ENCODE peak calls at places on chromosomes 11 and 22, in five cellular contexts. Y is K562, L is astrocyte of the cerebellum, N is AG04449, M is endodermal cell. V is an unnamed sample.

GRCh38 chr22:26624788-26625187 is 3.0 kb downstream of the CRYBA4 start:
- DNase-seq in Y (no peak), L (no peak), N (no peak), M (no peak), V (no peak)

GRCh38 chr11:18310800-18311340 is 11.1 kb downstream of the HPS5 start:
- DNase-seq in Y (no peak), L (peak; percentile 54), N (no peak), M (no peak), V (peak; percentile 16)

GRCh38 chr11:2084721-2085120 is 54.5 kb downstream of the IGF2 start:
- DNase-seq in Y (no peak), L (no peak), N (no peak), M (no peak), V (no peak)

GRCh38 chr11:131491503-131491902 is 121.1 kb downstream of the NTM start:
- DNase-seq in Y (no peak), L (no peak), N (peak; percentile 0), M (no peak), V (no peak)

GRCh38 chr11:69587454-69588081 is 53.4 kb upstream of the CCND1 start:
- DNase-seq in Y (peak; percentile 8), L (no peak), N (no peak), M (no peak), V (no peak)

GRCh38 chr22:47681766-47682165 is 919.3 kb downstream of the TBC1D22A start:
- DNase-seq in Y (no peak), L (no peak), N (no peak), M (no peak), V (no peak)

GRCh38 chr11:11779975-11780374 is 61.8 kb upstream of the USP47 start:
- DNase-seq in Y (no peak), L (no peak), N (no peak), M (no peak), V (no peak)

GRCh38 chr11:60978546-60979380 is 7.3 kb downstream of the CD6 start:
- DNase-seq in Y (no peak), L (no peak), N (no peak), M (peak; percentile 31), V (peak; percentile 43)

GRCh38 chr22:20550057-20550817 is 42.8 kb downstream of the MED15 start:
- DNase-seq in Y (no peak), L (no peak), N (no peak), M (no peak), V (no peak)
- H3K4me3 ChIP-seq in Y (no peak overlapping the region), L (no peak overlapping the region), N (no peak overlapping the region), M (no peak overlapping the region), V (no peak overlapping the region)

DNA sequence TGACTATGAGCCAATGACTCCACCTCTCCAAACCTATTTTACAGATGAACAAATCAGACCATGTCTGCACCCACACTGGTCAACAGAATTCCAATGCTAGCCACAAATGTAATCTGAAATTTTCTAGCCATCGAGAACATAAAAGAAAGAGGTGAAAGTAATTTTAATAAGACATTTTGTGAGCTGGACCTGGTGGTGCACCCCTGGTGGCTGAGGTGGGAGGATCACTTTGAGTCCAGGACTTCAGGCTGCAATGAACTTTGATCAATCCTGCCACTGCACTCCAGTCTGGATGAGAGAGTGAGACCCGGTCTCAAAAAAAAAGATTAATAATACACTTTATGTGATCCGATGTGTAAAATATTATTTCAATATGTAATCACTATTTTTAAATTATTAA is 9.4 kb upstream of the RNF185 start:
- DNase-seq in Y (no peak), L (no peak), N (no peak), M (no peak), V (peak; percentile 14)
- TF ChIP-seq CTCF in Y (peak; percentile 23), L (peak; percentile 56), N (peak; percentile 55), M (peak; percentile 70), V (peak; percentile 31)

DNA sequence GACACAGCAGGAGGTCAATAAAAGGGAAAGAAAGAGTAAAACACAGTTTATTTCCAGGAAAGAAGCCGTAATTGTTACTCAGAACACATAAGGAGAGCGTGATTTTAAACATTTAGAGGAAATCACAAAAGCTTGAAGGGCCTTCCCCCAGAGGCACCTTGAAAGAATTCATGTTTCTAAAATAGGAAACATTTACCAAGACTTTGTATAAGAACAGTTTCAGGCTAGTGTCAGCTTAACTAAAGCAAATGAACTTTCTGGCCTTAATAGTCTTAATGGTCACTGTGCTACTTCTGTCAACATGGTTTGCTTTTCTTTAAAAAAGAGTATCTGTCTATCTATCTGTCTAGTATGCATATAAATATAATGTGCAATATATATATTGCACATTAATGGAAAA is 208.8 kb downstream of the CNTN5 start:
- DNase-seq in Y (no peak), L (no peak), N (no peak), M (no peak), V (no peak)
- H3K4me3 ChIP-seq in Y (no peak overlapping the region), L (no peak overlapping the region), N (no peak overlapping the region), M (no peak overlapping the region), V (no peak overlapping the region)

GRCh38 chr11:120304526-120304925 is 20.6 kb upstream of the TLCD5 start:
- DNase-seq in Y (no peak), L (no peak), N (no peak), M (no peak), V (peak; percentile 9)

GRCh38 chr11:120307476-120307875 is 17.6 kb upstream of the TLCD5 start:
- DNase-seq in Y (no peak), L (no peak), N (no peak), M (no peak), V (no peak)

GRCh38 chr11:120308081-120308480 is 17.0 kb upstream of the TLCD5 start:
- DNase-seq in Y (no peak), L (no peak), N (no peak), M (no peak), V (no peak)

GRCh38 chr11:120305286-120305685 is 19.8 kb upstream of the TLCD5 start:
- DNase-seq in Y (no peak), L (no peak), N (no peak), M (no peak), V (peak; percentile 24)

DNA sequence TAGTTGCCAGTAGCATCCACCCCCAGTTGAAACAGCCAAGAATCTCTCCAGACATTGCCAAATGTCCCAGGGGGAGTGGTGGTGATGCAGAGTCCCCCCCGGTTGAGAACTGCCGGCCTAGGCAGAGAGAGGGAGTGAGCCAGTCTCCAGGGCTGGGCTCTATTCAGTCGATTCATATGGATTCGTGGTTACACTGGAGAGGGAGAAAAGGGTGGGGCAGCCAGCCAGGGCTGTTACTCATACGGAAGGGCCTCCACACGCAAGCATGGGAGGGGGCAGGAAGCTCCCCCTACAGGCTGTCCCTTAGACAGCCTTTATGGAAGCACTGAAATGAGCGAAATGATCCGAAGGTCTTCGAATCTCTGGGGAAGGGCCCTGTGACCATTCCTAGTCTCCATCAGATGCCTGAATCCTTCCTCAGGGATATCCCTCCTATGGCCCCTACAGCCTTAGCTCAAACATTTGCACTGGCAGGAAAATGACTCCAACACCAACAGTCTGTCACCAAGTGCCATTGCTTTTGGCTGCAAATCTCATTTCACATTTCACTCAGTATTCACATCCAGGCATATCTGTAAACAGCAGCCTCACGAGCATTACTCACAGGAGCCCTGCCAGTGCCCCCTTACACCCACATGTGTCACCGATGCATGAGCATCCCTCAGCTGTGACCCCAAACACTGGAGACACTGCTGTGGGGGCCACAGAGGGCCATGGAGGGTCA is 18.4 kb upstream of the TLCD5 start:
- DNase-seq in Y (peak; percentile 64), L (peak; percentile 59), N (peak; percentile 50), M (peak; percentile 86), V (no peak)
- TF ChIP-seq CTCF in Y (peak; percentile 43), L (peak; percentile 71), N (peak; percentile 67), M (peak; percentile 69), V (no peak)

DNA sequence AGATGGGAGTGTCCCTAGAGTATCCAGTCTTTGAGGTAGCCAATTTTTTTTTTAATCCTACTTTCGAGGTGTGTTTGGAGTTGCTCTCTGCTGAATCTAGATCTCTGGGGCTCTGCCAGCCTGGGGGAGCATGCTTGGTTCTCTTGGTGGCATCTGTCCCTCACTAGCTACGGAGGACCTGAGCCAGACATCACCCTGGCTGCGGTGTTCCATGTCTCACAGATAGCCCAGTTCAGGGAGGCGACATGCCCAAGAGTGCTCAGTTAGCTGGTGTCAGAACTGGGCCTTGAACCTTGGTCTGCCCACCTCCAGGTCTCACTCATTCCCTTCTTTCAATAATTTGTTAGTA is 502 bp downstream of the HMOX1 start:
- DNase-seq in Y (no peak), L (no peak), N (no peak), M (no peak), V (no peak)
- H3K4me3 ChIP-seq in Y (no peak overlapping the region), L (peak overlapping the region; percentile 50), N (peak overlapping the region; percentile 87), M (peak overlapping the region; percentile 81), V (peak overlapping the region; percentile 71)

GRCh38 chr22:25050566-25050965 is 98.0 kb downstream of the KIAA1671 start:
- DNase-seq in Y (no peak), L (no peak), N (no peak), M (no peak), V (no peak)

GRCh38 chr22:25051983-25052710 is 99.6 kb downstream of the KIAA1671 start:
- DNase-seq in Y (no peak), L (no peak), N (no peak), M (no peak), V (no peak)

GRCh38 chr22:25049770-25050169 is 97.3 kb downstream of the KIAA1671 start:
- DNase-seq in Y (no peak), L (no peak), N (no peak), M (no peak), V (no peak)

GRCh38 chr22:25048659-25049657 is 96.4 kb downstream of the KIAA1671 start:
- DNase-seq in Y (peak; percentile 62), L (peak; percentile 28), N (no peak), M (peak; percentile 88), V (peak; percentile 69)

DNA sequence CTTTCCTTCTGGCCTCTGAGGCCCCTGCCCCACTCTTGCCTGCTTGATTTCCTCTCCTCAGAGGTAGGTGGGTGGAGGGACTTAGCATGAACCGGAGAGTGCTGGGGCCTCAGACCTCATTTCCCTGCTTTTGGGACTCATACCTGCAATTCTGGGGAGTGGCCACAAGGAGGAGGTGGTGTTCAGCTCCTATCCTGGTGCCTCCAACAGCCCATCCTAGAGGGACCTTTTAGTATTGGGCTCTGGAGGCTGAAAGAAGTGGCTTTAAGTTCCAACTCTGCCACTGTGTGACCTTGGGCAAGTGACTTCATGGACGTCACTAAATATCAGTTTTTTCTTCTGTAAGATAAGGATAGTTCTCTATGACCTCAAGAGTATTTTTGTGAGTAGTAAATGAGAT is 98.6 kb downstream of the KIAA1671 start:
- DNase-seq in Y (no peak), L (no peak), N (no peak), M (peak; percentile 70), V (peak; percentile 14)
- TF ChIP-seq CTCF in Y (peak; percentile 51), L (peak; percentile 35), N (peak; percentile 10), M (peak; percentile 77), V (peak; percentile 46)